ENCODE peak calls at places on chromosome 13, in six cellular contexts. P is activated CD8-positive, alpha-beta memory T cell treated with anti-CD3 and anti-CD28 coated beads, Interleukin-2, amount 50 U/mL, for 4 hours; A is neural crest cell; C is stimulated activated CD4-positive, alpha-beta T cell treated with anti-CD3 and anti-CD28 coated beads, Interleukin-15, amount 100 ng/mL, for 1 hour; I is T-helper 2 cell; N is GM10248. G is an unnamed sample.

GRCh38 chr13:20686863-20687579 is 16.5 kb upstream of the IL17D start:
- DNase-seq in P (no peak), C (no peak), I (no peak), N (no peak), A (no peak), G (no peak)

GRCh38 chr13:106649495-106649894 is 81.6 kb upstream of the ARGLU1 start:
- DNase-seq in C (no peak), P (no peak), N (no peak), I (no peak), A (no peak), G (no peak)

GRCh38 chr13:75788494-75788991 is 152.4 kb downstream of the LMO7 start:
- DNase-seq in C (no peak), I (no peak), A (no peak), P (no peak), N (no peak), G (no peak)

GRCh38 chr13:47437411-47437810 is 540.6 kb upstream of the HTR2A start:
- DNase-seq in I (no peak), C (no peak), P (no peak), N (no peak), A (no peak), G (no peak)

GRCh38 chr13:23608704-23609413 is 38.6 kb downstream of the TNFRSF19 start:
- DNase-seq in I (no peak), C (no peak), P (no peak), N (no peak), A (no peak), G (no peak)

GRCh38 chr13:110665491-110666254 is 40.2 kb downstream of the CARS2 start:
- DNase-seq in A (no peak), C (no peak), N (no peak), P (no peak), I (no peak), G (no peak)

GRCh38 chr13:111508902-111509509 is 188.6 kb downstream of the TEX29 start:
- DNase-seq in I (no peak), P (no peak), C (no peak), N (no peak), A (no peak), G (no peak)

GRCh38 chr13:112770504-112770903 is 80.7 kb downstream of the ATP11A start:
- DNase-seq in C (no peak), A (no peak), I (no peak), P (no peak), N (no peak), G (no peak)

GRCh38 chr13:59680429-59681024 is 483.2 kb downstream of the DIAPH3 start:
- DNase-seq in N (peak; percentile 15), P (no peak), A (no peak), I (no peak), C (no peak), G (no peak)